ENCODE peak calls at places on chromosomes 7 and 10, in nine cellular contexts. F, L, E, T, I, N, U, D and R are unnamed samples.

GRCh38 chr7:54680377-54681005 is 78.5 kb downstream of the SEC61G start:
- DNase-seq in U (no peak), L (no peak), T (no peak), I (no peak), E (no peak), D (no peak), F (no peak), N (no peak), R (peak)

GRCh38 chr10:43771675-43772074 is 123.0 kb upstream of the ZNF32 start:
- DNase-seq in E (no peak), T (no peak), N (no peak), D (no peak), F (no peak), U (no peak), I (no peak), L (no peak), R (no peak)

GRCh38 chr7:2312272-2312929 is 1.8 kb downstream of the SNX8 start:
- DNase-seq in T (peak), L (no peak), D (no peak), N (no peak), U (no peak), F (no peak), E (no peak), I (no peak), R (no peak)

GRCh38 chr7:28955723-28956607 is 2.2 kb downstream of the TRIL start:
- DNase-seq in D (peak), N (no peak), I (peak), T (no peak), L (peak), U (no peak), E (peak), F (no peak), R (peak)

GRCh38 chr10:87864497-87865059 is 1.2 kb downstream of the PTEN start:
- DNase-seq in F (no peak), I (no peak), U (no peak), L (no peak), N (no peak), E (no peak), T (peak), D (no peak), R (no peak)

GRCh38 chr7:91212592-91212991 is 51.6 kb upstream of the FZD1 start:
- DNase-seq in N (no peak), T (no peak), F (no peak), D (no peak), I (no peak), E (no peak), U (no peak), L (no peak), R (no peak)

GRCh38 chr10:71621783-71622526 is 97.6 kb downstream of the C10orf105 start:
- DNase-seq in I (no peak), F (no peak), N (peak), D (no peak), L (no peak), U (no peak), E (peak), T (no peak), R (peak)

GRCh38 chr7:27106181-27106905 is 3.9 kb upstream of the HOXA2 start:
- DNase-seq in D (no peak), I (peak), E (no peak), T (no peak), L (peak), U (no peak), F (no peak), N (no peak), R (peak)

GRCh38 chr10:110356628-110357245 is 52.0 kb upstream of the SMNDC1 start:
- DNase-seq in T (peak), D (no peak), N (no peak), U (no peak), I (no peak), F (peak), L (no peak), E (no peak), R (no peak)

GRCh38 chr7:135801045-135801693 is 52.6 kb upstream of the FAM180A start:
- DNase-seq in D (peak), N (peak), E (no peak), L (peak), I (no peak), T (peak), U (peak), F (peak), R (peak)